ENCODE peak calls at places on chromosomes 16 and 17, in four cellular contexts. H is activated CD8-positive, alpha-beta T cell treated with anti-CD3 and anti-CD28 coated beads, Interleukin-2, amount 10 ng/mL, durations not matched to agents 7 days and 5 days; K is stimulated activated memory B cell treated with anti-CD40 and anti-IgM and Interleukin-4, amounts not matched to agents 10 μg/mL and 1 μg/mL and 100 μg/mL, for 72 hours; A is naive thymus-derived CD4-positive, alpha-beta T cell. W is an unnamed sample.

GRCh38 chr17:48322060-48322459 is 108.0 kb downstream of the SKAP1 start:
- ATAC-seq in K (no peak), A (no peak), H (no peak), W (no peak)

GRCh38 chr17:75878174-75878998 is at the start of gene TRIM47:
- ATAC-seq in H (peak), A (peak), K (peak), W (peak)

GRCh38 chr17:31754239-31754945 is 104.7 kb downstream of the COPRS start:
- ATAC-seq in H (no peak), K (no peak), A (no peak), W (no peak)

GRCh38 chr16:81626181-81626674 is 152.9 kb upstream of the PLCG2 start:
- ATAC-seq in H (no peak), A (peak), K (no peak), W (no peak)

GRCh38 chr16:13436641-13437423 is 483.1 kb upstream of the ERCC4 start:
- ATAC-seq in K (peak), H (no peak), A (no peak), W (no peak)

GRCh38 chr17:18247613-18248001 is 10.9 kb downstream of the FLII start:
- ATAC-seq in H (no peak), K (no peak), A (no peak), W (peak)

GRCh38 chr16:3924763-3925162 is 44.2 kb upstream of the CREBBP start:
- ATAC-seq in K (no peak), A (no peak), H (no peak), W (no peak)

GRCh38 chr17:2656293-2656692 is 55.3 kb downstream of the CLUH start:
- ATAC-seq in K (no peak), A (no peak), H (no peak), W (no peak)

GRCh38 chr17:58692239-58693055 is at the start of gene RAD51C:
- ATAC-seq in K (peak), H (peak), A (peak), W (peak)

GRCh38 chr17:17414316-17414937 is 62.4 kb upstream of the MED9 start:
- ATAC-seq in H (no peak), K (no peak), A (no peak), W (peak)

GRCh38 chr17:43401293-43401692 is 2.5 kb downstream of the ARL4D start:
- ATAC-seq in H (no peak), A (no peak), K (no peak), W (peak)

GRCh38 chr16:65409505-65409904 is 287.6 kb upstream of the CDH11 start:
- ATAC-seq in H (no peak), A (no peak), K (no peak), W (no peak)

GRCh38 chr16:49631521-49632041 is 224.3 kb downstream of the ZNF423 start:
- ATAC-seq in K (no peak), H (no peak), A (no peak), W (no peak)